ENCODE peak calls at places on chromosomes 11 and 22, in eight cellular contexts. F is fibroblast of pulmonary artery, X is chondrocyte, K is AG04449, R is Calu3, H is endothelial cell, P is cardiac fibroblast, T is A673. A is an unnamed sample.

GRCh38 chr11:72243567-72244316 is at the start of gene PHOX2A:
- DNase-seq in H (no peak), F (no peak), X (peak), R (no peak), K (no peak), P (no peak), T (no peak), A (peak)

GRCh38 chr11:126282361-126282741 is 542 bp upstream of the TIRAP start:
- DNase-seq in T (peak), R (no peak), K (no peak), H (peak), P (peak), F (peak), X (no peak), A (peak)

GRCh38 chr22:39800790-39801540 is 92.6 kb downstream of the ENTHD1 start:
- DNase-seq in P (no peak), R (no peak), F (no peak), T (no peak), K (no peak), H (no peak), X (no peak), A (no peak)

GRCh38 chr11:127627629-127628462 is 627.3 kb upstream of the KIRREL3 start:
- DNase-seq in X (no peak), F (no peak), H (no peak), K (no peak), P (no peak), T (peak), R (no peak), A (no peak)

GRCh38 chr11:28715726-28716125 is 607.5 kb downstream of the METTL15 start:
- DNase-seq in K (no peak), T (peak), R (no peak), H (no peak), P (no peak), F (no peak), X (no peak), A (no peak)

GRCh38 chr11:33700425-33701271 is at the start of gene C11orf91:
- DNase-seq in H (peak), X (peak), K (peak), R (peak), P (peak), F (peak), T (peak), A (peak)

GRCh38 chr11:15742626-15743243 is 613.6 kb downstream of the SOX6 start:
- DNase-seq in F (peak), H (no peak), K (no peak), R (no peak), T (no peak), P (peak), X (no peak), A (no peak)

GRCh38 chr11:7251836-7252682 is at the start of gene SYT9:
- DNase-seq in P (peak), H (peak), F (peak), K (no peak), T (peak), R (no peak), X (peak), A (peak)

GRCh38 chr11:67295846-67296245 is 6.7 kb downstream of the ANKRD13D start:
- DNase-seq in H (no peak), R (no peak), K (no peak), P (no peak), X (no peak), F (peak), T (no peak), A (no peak)

GRCh38 chr22:50342651-50343540 is at the start of gene PPP6R2:
- DNase-seq in F (peak), K (no peak), P (peak), H (peak), X (peak), T (peak), R (peak), A (peak)

GRCh38 chr11:66782726-66783125 is 53.7 kb upstream of the SPTBN2 start:
- DNase-seq in R (no peak), K (no peak), H (no peak), F (no peak), P (no peak), X (no peak), T (no peak), A (no peak)

GRCh38 chr11:96205460-96205809 is 137.6 kb downstream of the MAML2 start:
- DNase-seq in F (no peak), P (no peak), T (no peak), H (no peak), R (no peak), X (no peak), K (no peak), A (no peak)

GRCh38 chr11:103544874-103545273 is 435.6 kb downstream of the DYNC2H1 start:
- DNase-seq in X (no peak), F (no peak), P (no peak), T (no peak), K (no peak), H (no peak), R (no peak), A (no peak)

GRCh38 chr11:113274708-113275582 is 39.4 kb upstream of the TTC12 start:
- DNase-seq in F (peak), X (no peak), K (no peak), H (peak), R (peak), T (no peak), P (no peak), A (no peak)
- TF ChIP-seq CTCF in F (peak), X (peak), K (no peak), H (peak), R (peak), T (peak), P (no peak), A (no peak)

GRCh38 chr11:100841711-100842407 is 154.8 kb downstream of the ARHGAP42 start:
- DNase-seq in H (no peak), F (no peak), X (no peak), T (no peak), R (no peak), P (no peak), K (no peak), A (no peak)
- TF ChIP-seq CTCF in H (no peak), F (no peak), X (no peak), T (no peak), R (no peak), P (no peak), K (no peak), A (no peak)

DNA sequence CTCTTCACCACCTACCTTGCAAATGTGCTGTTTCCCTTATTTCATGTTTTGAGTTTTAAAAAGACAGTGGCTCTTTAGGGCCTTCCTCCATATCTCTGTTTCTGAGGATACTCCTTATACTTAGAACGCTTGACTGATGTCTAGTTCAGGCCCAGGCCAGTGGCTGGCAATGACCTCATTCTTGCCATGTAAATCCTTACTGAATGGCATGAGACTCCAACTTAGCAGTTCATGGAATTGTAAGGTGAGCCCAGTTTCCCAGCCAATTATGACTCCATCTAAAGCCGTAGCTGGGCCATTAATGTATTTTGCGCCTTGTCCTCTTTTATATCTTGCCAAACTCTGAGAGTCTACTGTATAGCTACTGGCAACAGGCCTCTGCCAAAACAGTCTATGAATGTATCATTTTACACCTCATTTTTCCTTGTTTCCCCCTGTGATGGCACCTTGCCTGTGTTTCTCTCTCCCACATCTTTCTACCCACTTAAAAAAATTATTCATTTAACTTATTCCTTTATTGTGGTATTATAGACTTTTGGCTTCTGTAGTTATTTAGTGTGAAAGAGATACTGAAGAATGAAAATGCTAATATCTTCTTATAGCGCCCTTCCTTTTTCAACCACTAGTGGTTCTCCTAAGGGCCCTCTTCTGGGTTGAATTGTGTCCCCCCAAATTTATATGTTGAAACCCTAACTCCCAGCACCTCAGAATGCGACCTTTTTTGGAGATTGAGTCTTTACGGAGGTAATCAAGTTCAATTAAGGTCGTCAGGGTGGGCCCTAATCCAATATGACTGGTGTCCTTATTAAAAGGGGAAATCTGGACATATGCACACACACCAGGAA is 67.4 kb downstream of the ZNRF3 start:
- DNase-seq in K (no peak), T (no peak), R (no peak), F (no peak), H (no peak), P (no peak), X (no peak), A (no peak)
- TF ChIP-seq CTCF in K (no peak), T (peak), R (no peak), F (no peak), H (peak), P (no peak), X (peak), A (no peak)

GRCh38 chr22:24525416-24526037 is 29.4 kb downstream of the GUCD1 start:
- DNase-seq in P (peak), T (peak), R (peak), K (no peak), H (peak), F (peak), X (no peak), A (peak)
- TF ChIP-seq CTCF in P (peak), T (peak), R (peak), K (peak), H (peak), F (peak), X (peak), A (peak)